ENCODE peak calls at places on chromosome 20, in eight cellular contexts. One of them, this sample, is unnamed.

GRCh38 chr20:63074631-63075030 is 67.9 kb upstream of the BHLHE23 start:
- DNase-seq in left ventricle myocardium inferior: no peak
- DNase-seq in CD8-positive, alpha-beta T cell: no peak
- DNase-seq in spleen: peak; percentile 23
- DNase-seq in MCF 10A: no peak
- DNase-seq in tibial nerve: no peak
- DNase-seq in omental fat pad: no peak
- DNase-seq in psoas muscle: no peak
- DNase-seq in this sample: no peak

GRCh38 chr20:64080013-64080812 is at the start of gene OPRL1:
- DNase-seq in tibial nerve: no peak
- DNase-seq in MCF 10A: no peak
- DNase-seq in spleen: peak; percentile 96
- DNase-seq in psoas muscle: no peak
- DNase-seq in left ventricle myocardium inferior: no peak
- DNase-seq in omental fat pad: no peak
- DNase-seq in CD8-positive, alpha-beta T cell: peak; percentile 30
- DNase-seq in this sample: no peak

GRCh38 chr20:51531141-51531710 is 11.3 kb downstream of the NFATC2 start:
- DNase-seq in tibial nerve: no peak
- DNase-seq in omental fat pad: no peak
- DNase-seq in spleen: no peak
- DNase-seq in CD8-positive, alpha-beta T cell: peak; percentile 47
- DNase-seq in psoas muscle: no peak
- DNase-seq in MCF 10A: peak; percentile 58
- DNase-seq in left ventricle myocardium inferior: no peak
- DNase-seq in this sample: no peak

GRCh38 chr20:62888406-62888805 is 26.8 kb upstream of the TCFL5 start:
- DNase-seq in spleen: no peak
- DNase-seq in CD8-positive, alpha-beta T cell: no peak
- DNase-seq in omental fat pad: no peak
- DNase-seq in left ventricle myocardium inferior: no peak
- DNase-seq in MCF 10A: no peak
- DNase-seq in tibial nerve: no peak
- DNase-seq in psoas muscle: no peak
- DNase-seq in this sample: no peak

GRCh38 chr20:43379239-43379917 is 78.3 kb upstream of the SRSF6 start:
- DNase-seq in CD8-positive, alpha-beta T cell: no peak
- DNase-seq in MCF 10A: no peak
- DNase-seq in spleen: no peak
- DNase-seq in tibial nerve: no peak
- DNase-seq in omental fat pad: no peak
- DNase-seq in psoas muscle: no peak
- DNase-seq in left ventricle myocardium inferior: no peak
- DNase-seq in this sample: no peak

GRCh38 chr20:24337074-24337473 is 132.4 kb upstream of the SYNDIG1 start:
- DNase-seq in tibial nerve: no peak
- DNase-seq in MCF 10A: no peak
- DNase-seq in CD8-positive, alpha-beta T cell: no peak
- DNase-seq in spleen: no peak
- DNase-seq in left ventricle myocardium inferior: no peak
- DNase-seq in psoas muscle: no peak
- DNase-seq in omental fat pad: no peak
- DNase-seq in this sample: no peak

GRCh38 chr20:61956396-61957342 is 109.0 kb downstream of the TAF4 start:
- DNase-seq in omental fat pad: no peak
- DNase-seq in left ventricle myocardium inferior: no peak
- DNase-seq in CD8-positive, alpha-beta T cell: no peak
- DNase-seq in psoas muscle: no peak
- DNase-seq in spleen: no peak
- DNase-seq in MCF 10A: no peak
- DNase-seq in tibial nerve: no peak
- DNase-seq in this sample: no peak

GRCh38 chr20:41509801-41510200 is 108.4 kb downstream of the CHD6 start:
- DNase-seq in omental fat pad: no peak
- DNase-seq in CD8-positive, alpha-beta T cell: no peak
- DNase-seq in spleen: no peak
- DNase-seq in left ventricle myocardium inferior: peak; percentile 52
- DNase-seq in MCF 10A: peak; percentile 24
- DNase-seq in tibial nerve: no peak
- DNase-seq in psoas muscle: peak; percentile 57
- DNase-seq in this sample: no peak

GRCh38 chr20:46709459-46710148 is at the start of gene SLC2A10:
- DNase-seq in MCF 10A: no peak
- DNase-seq in tibial nerve: peak; percentile 38
- DNase-seq in CD8-positive, alpha-beta T cell: no peak
- DNase-seq in left ventricle myocardium inferior: peak; percentile 66
- DNase-seq in psoas muscle: peak; percentile 67
- DNase-seq in spleen: no peak
- DNase-seq in omental fat pad: peak; percentile 28
- DNase-seq in this sample: no peak

GRCh38 chr20:9590189-9590588 is 75.8 kb downstream of the LAMP5 start:
- DNase-seq in left ventricle myocardium inferior: no peak
- DNase-seq in psoas muscle: no peak
- DNase-seq in CD8-positive, alpha-beta T cell: no peak
- DNase-seq in omental fat pad: no peak
- DNase-seq in tibial nerve: no peak
- DNase-seq in MCF 10A: peak; percentile 53
- DNase-seq in spleen: no peak
- DNase-seq in this sample: no peak

GRCh38 chr20:20495719-20496474 is 128.0 kb downstream of the INSM1 start:
- DNase-seq in omental fat pad: no peak
- DNase-seq in tibial nerve: no peak
- DNase-seq in psoas muscle: no peak
- DNase-seq in MCF 10A: no peak
- DNase-seq in CD8-positive, alpha-beta T cell: no peak
- DNase-seq in left ventricle myocardium inferior: no peak
- DNase-seq in spleen: no peak
- DNase-seq in this sample: no peak

GRCh38 chr20:36128463-36129176 is 25.9 kb upstream of the EPB41L1 start:
- DNase-seq in psoas muscle: no peak
- DNase-seq in tibial nerve: peak; percentile 39
- DNase-seq in spleen: no peak
- DNase-seq in left ventricle myocardium inferior: no peak
- DNase-seq in CD8-positive, alpha-beta T cell: no peak
- DNase-seq in omental fat pad: no peak
- DNase-seq in MCF 10A: peak; percentile 51
- DNase-seq in this sample: no peak

GRCh38 chr20:61761453-61762207 is 304.1 kb downstream of the TAF4 start:
- DNase-seq in spleen: peak; percentile 68
- DNase-seq in psoas muscle: no peak
- DNase-seq in left ventricle myocardium inferior: no peak
- DNase-seq in MCF 10A: no peak
- DNase-seq in CD8-positive, alpha-beta T cell: no peak
- DNase-seq in tibial nerve: no peak
- DNase-seq in omental fat pad: no peak
- DNase-seq in this sample: no peak

GRCh38 chr20:63051911-63052310 is 45.1 kb upstream of the BHLHE23 start:
- DNase-seq in CD8-positive, alpha-beta T cell: no peak
- DNase-seq in left ventricle myocardium inferior: no peak
- DNase-seq in tibial nerve: no peak
- DNase-seq in psoas muscle: no peak
- DNase-seq in spleen: peak; percentile 44
- DNase-seq in omental fat pad: no peak
- DNase-seq in MCF 10A: no peak
- DNase-seq in this sample: no peak

GRCh38 chr20:39853664-39854063 is 835.4 kb downstream of the MAFB start:
- DNase-seq in CD8-positive, alpha-beta T cell: no peak
- DNase-seq in MCF 10A: peak; percentile 27
- DNase-seq in spleen: no peak
- DNase-seq in tibial nerve: no peak
- DNase-seq in left ventricle myocardium inferior: no peak
- DNase-seq in omental fat pad: no peak
- DNase-seq in psoas muscle: no peak
- DNase-seq in this sample: no peak

GRCh38 chr20:11178946-11179654 is 505.3 kb upstream of the JAG1 start:
- DNase-seq in omental fat pad: no peak
- DNase-seq in tibial nerve: no peak
- DNase-seq in left ventricle myocardium inferior: no peak
- DNase-seq in spleen: no peak
- DNase-seq in MCF 10A: peak; percentile 77
- DNase-seq in CD8-positive, alpha-beta T cell: no peak
- DNase-seq in psoas muscle: no peak
- DNase-seq in this sample: no peak

GRCh38 chr20:44422083-44422482 is 53.6 kb upstream of the TTPAL start:
- DNase-seq in spleen: no peak
- DNase-seq in omental fat pad: no peak
- DNase-seq in CD8-positive, alpha-beta T cell: no peak
- DNase-seq in MCF 10A: peak; percentile 64
- DNase-seq in tibial nerve: no peak
- DNase-seq in psoas muscle: no peak
- DNase-seq in left ventricle myocardium inferior: no peak
- DNase-seq in this sample: no peak

GRCh38 chr20:38201356-38201755 is 36.3 kb upstream of the TGM2 start:
- DNase-seq in psoas muscle: peak; percentile 40
- DNase-seq in spleen: peak; percentile 64
- DNase-seq in MCF 10A: peak; percentile 65
- DNase-seq in CD8-positive, alpha-beta T cell: no peak
- DNase-seq in tibial nerve: no peak
- DNase-seq in omental fat pad: no peak
- DNase-seq in left ventricle myocardium inferior: no peak
- DNase-seq in this sample: peak; percentile 92

GRCh38 chr20:44651507-44652373 is at the start of gene ADA:
- DNase-seq in psoas muscle: peak; percentile 71
- DNase-seq in omental fat pad: no peak
- DNase-seq in MCF 10A: peak; percentile 65
- DNase-seq in CD8-positive, alpha-beta T cell: peak; percentile 19
- DNase-seq in left ventricle myocardium inferior: peak; percentile 78
- DNase-seq in tibial nerve: peak; percentile 43
- DNase-seq in spleen: peak; percentile 90
- DNase-seq in this sample: no peak

DNA sequence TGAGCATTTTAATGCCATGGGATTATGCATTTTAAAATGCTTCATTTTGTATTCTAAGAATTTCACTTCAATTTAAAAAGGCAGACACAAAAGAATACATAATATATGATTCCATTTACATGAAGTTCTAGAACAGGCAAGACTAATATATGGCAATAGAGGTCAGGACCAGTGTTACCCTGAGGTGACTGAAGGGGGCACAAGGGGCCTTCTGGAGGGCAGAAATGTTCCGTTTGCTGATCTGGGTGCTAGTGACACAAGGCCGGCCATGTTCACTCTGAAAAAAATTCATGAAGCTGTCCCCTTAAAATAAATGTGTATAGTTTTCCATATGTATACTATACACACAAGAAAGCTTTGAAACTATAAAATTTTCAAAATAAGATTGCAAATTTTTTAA is 28.5 kb downstream of the TASP1 start:
- DNase-seq in MCF 10A: peak; percentile 5
- DNase-seq in left ventricle myocardium inferior: no peak
- DNase-seq in psoas muscle: no peak
- DNase-seq in tibial nerve: no peak
- DNase-seq in CD8-positive, alpha-beta T cell: no peak
- DNase-seq in omental fat pad: no peak
- DNase-seq in spleen: no peak
- DNase-seq in this sample: no peak
- TF ChIP-seq CTCF in MCF 10A: no peak
- TF ChIP-seq CTCF in left ventricle myocardium inferior: no peak
- TF ChIP-seq CTCF in psoas muscle: no peak
- TF ChIP-seq CTCF in tibial nerve: no peak
- TF ChIP-seq CTCF in CD8-positive, alpha-beta T cell: peak; percentile 10
- TF ChIP-seq CTCF in omental fat pad: no peak
- TF ChIP-seq CTCF in spleen: no peak
- TF ChIP-seq CTCF in this sample: no peak

DNA sequence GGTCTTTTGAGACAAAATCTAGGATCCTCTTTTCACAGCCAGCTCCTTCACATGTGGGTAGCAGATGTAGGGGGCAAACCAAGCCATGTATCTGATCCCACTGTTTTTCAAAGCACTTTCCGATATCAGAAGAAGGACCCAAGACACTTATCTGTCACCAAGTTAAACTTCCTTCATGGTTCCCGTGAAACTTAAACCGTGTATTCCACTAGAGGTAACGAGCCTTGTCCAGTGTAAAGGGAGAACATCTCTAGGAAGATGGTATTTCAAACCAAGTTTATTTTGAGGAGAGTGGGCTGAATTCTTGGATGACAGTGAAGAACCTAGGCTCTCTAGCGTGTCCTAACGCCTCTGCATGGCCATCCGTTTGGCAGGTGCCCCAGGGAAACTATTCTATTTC is 76.3 kb downstream of the BCAS1 start:
- DNase-seq in psoas muscle: no peak
- DNase-seq in spleen: no peak
- DNase-seq in tibial nerve: no peak
- DNase-seq in left ventricle myocardium inferior: no peak
- DNase-seq in omental fat pad: no peak
- DNase-seq in CD8-positive, alpha-beta T cell: no peak
- DNase-seq in MCF 10A: no peak
- DNase-seq in this sample: no peak
- TF ChIP-seq CTCF in psoas muscle: no peak
- TF ChIP-seq CTCF in spleen: no peak
- TF ChIP-seq CTCF in tibial nerve: no peak
- TF ChIP-seq CTCF in left ventricle myocardium inferior: no peak
- TF ChIP-seq CTCF in omental fat pad: no peak
- TF ChIP-seq CTCF in CD8-positive, alpha-beta T cell: no peak
- TF ChIP-seq CTCF in MCF 10A: no peak
- TF ChIP-seq CTCF in this sample: no peak

DNA sequence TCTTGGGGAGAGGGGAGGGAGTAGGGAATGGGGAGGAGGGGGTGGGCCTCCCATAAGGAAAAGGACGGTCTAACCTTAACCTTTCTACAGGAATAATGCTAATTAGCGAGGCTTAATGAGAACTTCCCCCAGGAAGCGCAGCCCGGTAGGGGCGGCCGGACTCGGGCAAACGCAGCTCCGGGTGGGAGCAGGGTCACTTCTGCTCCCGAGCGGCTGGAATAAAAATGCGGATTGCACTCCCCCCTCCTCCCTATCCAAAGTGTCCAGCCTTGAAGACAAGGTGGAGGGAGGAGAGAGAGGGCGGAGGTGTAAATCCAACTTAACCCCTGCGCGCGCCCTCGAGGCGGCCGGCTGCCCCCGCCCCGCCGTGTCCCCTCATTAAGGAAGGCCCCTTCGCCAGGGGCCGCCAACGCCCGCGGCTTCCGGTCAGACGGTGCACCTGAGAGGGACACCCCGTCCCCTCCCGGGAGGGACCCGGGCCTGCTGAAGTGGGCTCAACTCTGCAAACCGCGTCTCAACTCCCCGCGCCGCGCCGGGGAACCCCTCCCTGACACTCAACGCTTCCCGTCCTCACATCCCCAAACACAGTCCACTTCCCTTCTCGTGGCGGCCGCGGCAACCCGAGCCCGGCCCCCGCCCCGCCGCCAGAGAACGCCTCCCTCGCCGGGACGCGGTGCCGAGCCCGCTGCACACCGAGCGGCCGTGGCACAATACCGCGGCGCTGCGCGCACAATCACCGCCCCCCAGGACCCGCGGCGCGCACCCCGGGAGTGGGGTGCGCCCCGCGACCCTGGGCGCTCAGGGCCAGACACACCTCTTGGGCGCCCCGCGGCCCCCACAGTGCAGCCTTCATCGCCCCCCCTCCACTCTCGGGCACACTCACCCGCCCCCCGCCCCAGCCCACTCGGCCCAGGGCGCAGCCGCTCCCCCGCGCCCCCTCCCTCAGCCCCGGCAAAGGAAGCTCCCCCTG is 102.6 kb downstream of the NOL4L start:
- DNase-seq in omental fat pad: no peak
- DNase-seq in left ventricle myocardium inferior: peak; percentile 63
- DNase-seq in MCF 10A: peak; percentile 5
- DNase-seq in CD8-positive, alpha-beta T cell: no peak
- DNase-seq in psoas muscle: peak; percentile 56
- DNase-seq in tibial nerve: no peak
- DNase-seq in spleen: peak; percentile 93
- DNase-seq in this sample: peak; percentile 68
- TF ChIP-seq CTCF in omental fat pad: no peak
- TF ChIP-seq CTCF in left ventricle myocardium inferior: no peak
- TF ChIP-seq CTCF in MCF 10A: no peak
- TF ChIP-seq CTCF in CD8-positive, alpha-beta T cell: no peak
- TF ChIP-seq CTCF in psoas muscle: no peak
- TF ChIP-seq CTCF in tibial nerve: no peak
- TF ChIP-seq CTCF in spleen: no peak
- TF ChIP-seq CTCF in this sample: no peak

GRCh38 chr20:34070079-34070439 is 42.0 kb downstream of the EIF2S2 start:
- DNase-seq in left ventricle myocardium inferior: no peak
- DNase-seq in psoas muscle: no peak
- DNase-seq in omental fat pad: no peak
- DNase-seq in CD8-positive, alpha-beta T cell: no peak
- DNase-seq in spleen: no peak
- DNase-seq in MCF 10A: no peak
- DNase-seq in tibial nerve: no peak
- DNase-seq in this sample: no peak
- TF ChIP-seq CTCF in left ventricle myocardium inferior: peak; percentile 23
- TF ChIP-seq CTCF in psoas muscle: no peak
- TF ChIP-seq CTCF in omental fat pad: no peak
- TF ChIP-seq CTCF in CD8-positive, alpha-beta T cell: peak; percentile 3
- TF ChIP-seq CTCF in spleen: peak; percentile 17
- TF ChIP-seq CTCF in MCF 10A: no peak
- TF ChIP-seq CTCF in tibial nerve: peak; percentile 12
- TF ChIP-seq CTCF in this sample: peak; percentile 40